ENCODE peak calls at places on chromosomes 12 and 14, in six cellular contexts. One of them, this sample, is unnamed.

GRCh38 chr12:45299132-45299692 is 83.3 kb downstream of the ANO6 start:
- DNase-seq in fibroblast of gingiva: peak
- DNase-seq in ELR: peak
- DNase-seq in activated CD4-positive, alpha-beta T cell treated with anti-CD3 and anti-CD28 coated beads, Interleukin-2, amount 50 U/mL, for 4 hours: no peak
- DNase-seq in nephron progenitor cell: no peak
- DNase-seq in MM.1S: no peak
- DNase-seq in this sample: peak

GRCh38 chr14:89337912-89338311 is 79.1 kb downstream of the FOXN3 start:
- DNase-seq in nephron progenitor cell: no peak
- DNase-seq in ELR: no peak
- DNase-seq in activated CD4-positive, alpha-beta T cell treated with anti-CD3 and anti-CD28 coated beads, Interleukin-2, amount 50 U/mL, for 4 hours: no peak
- DNase-seq in MM.1S: no peak
- DNase-seq in fibroblast of gingiva: peak
- DNase-seq in this sample: no peak

GRCh38 chr12:124994435-124994975 is 1.1 kb downstream of the BRI3BP start:
- DNase-seq in activated CD4-positive, alpha-beta T cell treated with anti-CD3 and anti-CD28 coated beads, Interleukin-2, amount 50 U/mL, for 4 hours: no peak
- DNase-seq in MM.1S: no peak
- DNase-seq in ELR: peak
- DNase-seq in fibroblast of gingiva: no peak
- DNase-seq in nephron progenitor cell: peak
- DNase-seq in this sample: peak

GRCh38 chr14:104135904-104136471 is 2.4 kb upstream of the KIF26A start:
- DNase-seq in nephron progenitor cell: peak
- DNase-seq in activated CD4-positive, alpha-beta T cell treated with anti-CD3 and anti-CD28 coated beads, Interleukin-2, amount 50 U/mL, for 4 hours: no peak
- DNase-seq in fibroblast of gingiva: no peak
- DNase-seq in MM.1S: no peak
- DNase-seq in ELR: no peak
- DNase-seq in this sample: no peak

GRCh38 chr12:124053855-124054254 is 80.8 kb downstream of the ZNF664 start:
- DNase-seq in nephron progenitor cell: peak
- DNase-seq in ELR: peak
- DNase-seq in MM.1S: no peak
- DNase-seq in activated CD4-positive, alpha-beta T cell treated with anti-CD3 and anti-CD28 coated beads, Interleukin-2, amount 50 U/mL, for 4 hours: no peak
- DNase-seq in fibroblast of gingiva: peak
- DNase-seq in this sample: peak

GRCh38 chr12:71752887-71753286 is 1.8 kb upstream of the RAB21 start:
- DNase-seq in MM.1S: no peak
- DNase-seq in nephron progenitor cell: no peak
- DNase-seq in fibroblast of gingiva: no peak
- DNase-seq in activated CD4-positive, alpha-beta T cell treated with anti-CD3 and anti-CD28 coated beads, Interleukin-2, amount 50 U/mL, for 4 hours: no peak
- DNase-seq in ELR: no peak
- DNase-seq in this sample: no peak

GRCh38 chr14:103391048-103391447 is 5.8 kb downstream of the MARK3 start:
- DNase-seq in nephron progenitor cell: no peak
- DNase-seq in MM.1S: peak
- DNase-seq in ELR: peak
- DNase-seq in activated CD4-positive, alpha-beta T cell treated with anti-CD3 and anti-CD28 coated beads, Interleukin-2, amount 50 U/mL, for 4 hours: peak
- DNase-seq in fibroblast of gingiva: peak
- DNase-seq in this sample: peak

GRCh38 chr14:89212386-89213235 is 204.4 kb downstream of the FOXN3 start:
- DNase-seq in fibroblast of gingiva: no peak
- DNase-seq in activated CD4-positive, alpha-beta T cell treated with anti-CD3 and anti-CD28 coated beads, Interleukin-2, amount 50 U/mL, for 4 hours: no peak
- DNase-seq in nephron progenitor cell: no peak
- DNase-seq in MM.1S: no peak
- DNase-seq in ELR: no peak
- DNase-seq in this sample: no peak

GRCh38 chr12:58450868-58451482 is 469.3 kb downstream of the LRIG3 start:
- DNase-seq in ELR: no peak
- DNase-seq in MM.1S: no peak
- DNase-seq in nephron progenitor cell: no peak
- DNase-seq in fibroblast of gingiva: no peak
- DNase-seq in activated CD4-positive, alpha-beta T cell treated with anti-CD3 and anti-CD28 coated beads, Interleukin-2, amount 50 U/mL, for 4 hours: no peak
- DNase-seq in this sample: no peak

GRCh38 chr12:72330291-72330690 is 58.1 kb downstream of the TRHDE start:
- DNase-seq in ELR: peak
- DNase-seq in fibroblast of gingiva: peak
- DNase-seq in MM.1S: no peak
- DNase-seq in nephron progenitor cell: peak
- DNase-seq in activated CD4-positive, alpha-beta T cell treated with anti-CD3 and anti-CD28 coated beads, Interleukin-2, amount 50 U/mL, for 4 hours: no peak
- DNase-seq in this sample: no peak

GRCh38 chr14:89504084-89504483 is 87.1 kb upstream of the FOXN3 start:
- DNase-seq in activated CD4-positive, alpha-beta T cell treated with anti-CD3 and anti-CD28 coated beads, Interleukin-2, amount 50 U/mL, for 4 hours: no peak
- DNase-seq in MM.1S: no peak
- DNase-seq in nephron progenitor cell: no peak
- DNase-seq in ELR: peak
- DNase-seq in fibroblast of gingiva: peak
- DNase-seq in this sample: no peak

GRCh38 chr12:112963227-112963861 is 15.0 kb upstream of the OAS2 start:
- DNase-seq in nephron progenitor cell: no peak
- DNase-seq in fibroblast of gingiva: no peak
- DNase-seq in ELR: no peak
- DNase-seq in MM.1S: no peak
- DNase-seq in activated CD4-positive, alpha-beta T cell treated with anti-CD3 and anti-CD28 coated beads, Interleukin-2, amount 50 U/mL, for 4 hours: no peak
- DNase-seq in this sample: no peak

GRCh38 chr14:36256131-36256801 is 64.2 kb downstream of the MBIP start:
- DNase-seq in activated CD4-positive, alpha-beta T cell treated with anti-CD3 and anti-CD28 coated beads, Interleukin-2, amount 50 U/mL, for 4 hours: no peak
- DNase-seq in nephron progenitor cell: no peak
- DNase-seq in fibroblast of gingiva: peak
- DNase-seq in ELR: no peak
- DNase-seq in MM.1S: no peak
- DNase-seq in this sample: peak